ENCODE peak calls at places on chromosomes 13 and 19, in eight cellular contexts. O is HCEC 1CT, I is hepatocyte, T is NCI-H2081, L is RCC 7860, Y is nucleus accumbens, D is fibroblast of lung, A is HEK293T. Q is an unnamed sample.

GRCh38 chr13:49869514-49869913 is 66.6 kb downstream of the SPRYD7 start:
- DNase-seq in O (peak), D (peak), I (peak), A (peak), L (no peak), Y (no peak), T (no peak), Q (no peak)

GRCh38 chr13:79799466-79799865 is 318.5 kb downstream of the NDFIP2 start:
- DNase-seq in O (no peak), Y (no peak), I (no peak), A (no peak), D (peak), T (no peak), L (no peak), Q (no peak)

GRCh38 chr13:110516500-110516899 is 45.0 kb downstream of the RAB20 start:
- DNase-seq in L (no peak), Y (no peak), I (no peak), T (no peak), D (no peak), A (no peak), O (no peak), Q (no peak)

GRCh38 chr19:41707871-41708371 is 505 bp upstream of the CEACAM5 start:
- DNase-seq in I (no peak), Y (no peak), T (no peak), A (no peak), L (no peak), O (no peak), D (no peak), Q (no peak)

GRCh38 chr13:34156841-34157365 is 339.0 kb downstream of the RFC3 start:
- DNase-seq in Y (peak), T (peak), O (peak), D (peak), I (peak), A (peak), L (peak), Q (no peak)

GRCh38 chr19:19554074-19555023 is 16.3 kb downstream of the CILP2 start:
- DNase-seq in A (peak), L (peak), T (no peak), O (peak), Y (no peak), D (peak), I (peak), Q (peak)

GRCh38 chr13:94311893-94312292 is 167.6 kb downstream of the DCT start:
- DNase-seq in L (no peak), Y (no peak), T (no peak), A (no peak), D (no peak), O (no peak), I (no peak), Q (no peak)

GRCh38 chr19:40798997-40799557 is at the start of gene EGLN2:
- DNase-seq in O (no peak), D (no peak), I (no peak), L (no peak), T (no peak), A (peak), Y (no peak), Q (no peak)

GRCh38 chr13:112969692-112970338 is 801 bp downstream of the MCF2L start:
- DNase-seq in L (no peak), D (no peak), Y (no peak), T (no peak), I (no peak), O (no peak), A (peak), Q (no peak)